ENCODE peak calls at places on chromosomes 5 and 9, in five cellular contexts. Q, O, K, M and B are unnamed samples.

GRCh38 chr9:121160025-121160424 is 41.6 kb downstream of the RAB14 start:
- DNase-seq in O (no peak), K (no peak), Q (no peak), M (no peak), B (no peak)

GRCh38 chr5:90438100-90438499 is 28.5 kb upstream of the CETN3 start:
- DNase-seq in Q (no peak), K (no peak), O (no peak), M (no peak), B (no peak)

GRCh38 chr9:130368631-130369103 is 76.1 kb upstream of the ASS1 start:
- DNase-seq in Q (no peak), M (no peak), O (no peak), K (no peak), B (peak; percentile 48)

GRCh38 chr9:109599131-109599530 is 101.0 kb upstream of the PTPN3 start:
- DNase-seq in M (no peak), O (no peak), Q (no peak), K (no peak), B (no peak)

GRCh38 chr9:82404484-82405280 is 416.1 kb downstream of the SPATA31D1 start:
- DNase-seq in K (no peak), Q (no peak), M (peak; percentile 64), O (no peak), B (no peak)

GRCh38 chr5:14766591-14766990 is 102.1 kb downstream of the OTULIN start:
- DNase-seq in M (no peak), K (no peak), O (no peak), Q (no peak), B (no peak)

GRCh38 chr9:129796029-129796910 is 6.7 kb upstream of the TOR1B start:
- DNase-seq in Q (no peak), K (no peak), M (no peak), O (no peak), B (no peak)

GRCh38 chr5:54455413-54456157 is at the start of gene HSPB3:
- DNase-seq in K (no peak), M (peak; percentile 45), Q (no peak), O (peak; percentile 78), B (no peak)

GRCh38 chr9:120628207-120628924 is 48.4 kb upstream of the CDK5RAP2 start:
- DNase-seq in M (no peak), Q (no peak), O (no peak), K (no peak), B (no peak)

GRCh38 chr5:124474821-124475220 is 271.6 kb downstream of the ZNF608 start:
- DNase-seq in M (peak; percentile 3), O (no peak), Q (no peak), K (no peak), B (no peak)

GRCh38 chr5:10502578-10502977 is 60.9 kb downstream of the ROPN1L start:
- DNase-seq in Q (no peak), M (no peak), O (no peak), K (no peak), B (no peak)

GRCh38 chr5:464843-465590 is 22.0 kb downstream of the EXOC3 start:
- DNase-seq in Q (no peak), K (no peak), M (no peak), O (no peak), B (no peak)

GRCh38 chr5:124596595-124597388 is 149.6 kb downstream of the ZNF608 start:
- DNase-seq in K (no peak), O (no peak), Q (no peak), M (peak; percentile 92), B (no peak)

GRCh38 chr5:102767864-102768263 is 12.8 kb downstream of the PAM start:
- DNase-seq in O (no peak), K (no peak), Q (no peak), M (no peak), B (no peak)

GRCh38 chr5:120464627-120465280 is 654 bp downstream of the PRR16 start:
- DNase-seq in M (peak; percentile 64), K (peak; percentile 25), Q (peak; percentile 55), O (peak; percentile 26), B (peak; percentile 28)

GRCh38 chr9:69554945-69555344 is 117.2 kb downstream of the APBA1 start:
- DNase-seq in M (peak; percentile 93), K (no peak), O (no peak), Q (no peak), B (peak; percentile 25)

GRCh38 chr5:154095819-154096380 is 57.1 kb downstream of the MFAP3 start:
- DNase-seq in M (no peak), K (no peak), O (no peak), Q (no peak), B (no peak)

GRCh38 chr5:56494300-56494704 is 261.2 kb upstream of the ANKRD55 start:
- DNase-seq in K (no peak), Q (no peak), M (peak; percentile 65), O (no peak), B (no peak)

GRCh38 chr9:76964612-76965011 is 54.8 kb upstream of the FOXB2 start:
- DNase-seq in M (no peak), O (no peak), Q (no peak), K (no peak), B (no peak)

GRCh38 chr9:15155323-15155722 is 151.7 kb downstream of the TTC39B start:
- DNase-seq in Q (no peak), K (no peak), M (no peak), O (no peak), B (no peak)

GRCh38 chr9:83342731-83343130 is 195.5 kb downstream of the FRMD3 start:
- DNase-seq in O (no peak), K (no peak), Q (no peak), M (no peak), B (no peak)

GRCh38 chr5:93359296-93359957 is 221.6 kb downstream of the NR2F1-AS1 start:
- DNase-seq in M (peak; percentile 91), K (no peak), O (no peak), Q (peak; percentile 57), B (no peak)

GRCh38 chr5:43627028-43627427 is 24.0 kb downstream of the NNT start:
- DNase-seq in K (no peak), Q (no peak), M (peak; percentile 64), O (peak; percentile 62), B (peak; percentile 60)
- TF ChIP-seq POLR2A in K (no peak), Q (no peak), M (no peak), O (no peak), B (no peak)

DNA sequence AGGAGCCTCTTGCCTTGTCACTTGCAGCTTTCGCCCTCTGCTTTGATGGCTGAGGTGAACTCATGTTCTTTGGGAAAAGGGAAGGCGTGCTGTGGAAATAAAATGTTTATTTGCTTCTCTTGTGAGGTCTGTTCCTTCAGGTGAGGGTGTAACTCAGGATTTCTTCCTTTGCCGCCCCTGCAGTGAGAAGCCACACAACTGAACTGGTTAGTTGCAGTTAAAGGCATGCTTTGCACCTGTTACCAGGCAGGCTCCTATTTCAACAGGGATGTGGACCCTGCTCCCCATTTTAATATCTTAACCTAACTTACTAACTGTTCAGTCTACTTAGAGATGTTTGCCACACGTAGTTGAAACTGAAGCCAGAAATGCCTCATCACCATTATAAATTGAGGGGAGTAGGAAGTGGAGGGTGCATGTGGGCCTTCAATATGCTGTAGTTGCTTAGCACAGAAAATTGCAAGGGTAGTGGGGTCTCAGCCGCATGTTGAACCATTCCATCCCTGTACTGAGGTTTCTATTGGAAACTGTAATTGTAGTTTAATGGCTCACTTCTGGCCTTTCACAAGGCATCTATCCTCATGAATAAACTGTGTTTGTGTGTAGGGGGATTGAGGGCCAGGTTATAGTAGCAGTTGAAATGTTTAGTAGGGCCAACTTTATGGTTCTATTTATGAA is 7.9 kb downstream of the RACK1 start:
- DNase-seq in Q (no peak), K (no peak), O (no peak), M (no peak), B (no peak)
- TF ChIP-seq POLR2A in Q (no peak), K (no peak), O (no peak), M (peak; percentile 52), B (peak; percentile 39)

GRCh38 chr5:73488806-73489205 is 9.4 kb upstream of the BTF3 start:
- DNase-seq in M (no peak), Q (no peak), K (no peak), O (no peak), B (peak; percentile 85)

GRCh38 chr5:73486119-73486899 is 11.9 kb upstream of the BTF3 start:
- DNase-seq in Q (no peak), O (no peak), M (no peak), K (no peak), B (no peak)

GRCh38 chr5:73490088-73490487 is 8.2 kb upstream of the BTF3 start:
- DNase-seq in Q (no peak), K (no peak), M (no peak), O (no peak), B (no peak)

GRCh38 chr5:73485715-73486114 is 12.5 kb upstream of the BTF3 start:
- DNase-seq in K (no peak), O (no peak), Q (no peak), M (peak; percentile 76), B (no peak)

DNA sequence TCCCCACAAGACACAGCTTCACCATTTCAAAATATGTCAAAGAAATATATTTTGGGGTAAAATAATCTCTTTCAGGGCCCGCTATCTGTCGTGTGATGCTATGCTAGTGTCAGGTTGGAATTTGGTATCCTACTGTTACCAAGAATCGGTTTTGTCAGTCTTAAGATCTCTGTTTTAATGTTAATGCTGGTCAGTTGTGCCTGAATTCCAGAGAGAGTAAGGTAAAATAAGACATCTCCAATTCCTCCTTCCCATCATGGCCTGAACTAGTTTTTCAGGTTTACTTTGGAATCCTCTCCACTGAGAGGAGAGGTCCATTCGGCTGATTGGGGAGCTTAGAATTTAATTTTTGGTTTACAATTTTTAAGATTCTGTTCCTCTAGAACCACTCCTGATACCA is 10.4 kb upstream of the BTF3 start:
- DNase-seq in M (no peak), Q (no peak), K (no peak), O (no peak), B (no peak)
- TF ChIP-seq POLR2A in M (no peak), Q (no peak), K (no peak), O (no peak), B (no peak)

DNA sequence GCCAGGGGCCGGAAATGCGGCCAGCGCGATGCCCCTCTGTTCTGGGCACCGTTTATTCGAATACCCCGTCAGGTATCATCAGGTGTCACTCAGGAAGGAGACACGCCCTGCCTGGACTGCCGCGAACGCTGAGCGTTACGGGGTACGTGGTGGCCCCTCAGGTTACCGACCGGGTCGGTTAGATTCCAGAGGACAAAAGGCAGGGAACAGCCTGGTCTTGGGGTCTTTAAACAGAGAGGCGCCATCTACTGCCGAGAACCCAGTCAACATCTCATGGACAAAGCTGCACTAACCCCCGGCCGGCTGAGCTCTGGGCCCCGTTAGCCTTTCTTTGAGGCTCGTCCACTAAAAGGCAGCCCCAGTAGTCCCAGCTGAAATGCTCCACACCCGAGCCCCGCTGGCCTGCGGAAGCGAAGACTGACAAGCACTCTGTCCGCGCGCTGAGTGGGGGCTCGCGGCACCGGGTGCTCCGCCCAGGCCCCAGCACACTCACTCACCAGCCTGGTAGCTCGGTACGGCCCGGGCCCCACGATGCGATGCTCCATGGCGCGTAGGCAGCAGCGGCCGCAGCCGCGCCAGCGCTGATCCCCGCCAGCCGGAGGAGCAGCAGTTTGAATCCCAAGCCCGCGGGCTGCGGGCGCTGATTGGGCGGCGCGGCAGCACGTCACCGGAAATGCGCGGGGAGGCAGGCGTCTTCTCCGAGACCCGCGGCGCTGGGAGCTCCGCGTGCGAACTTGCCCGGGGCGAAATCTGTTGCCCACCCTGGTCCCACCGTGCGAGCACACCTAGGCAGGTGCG is at the start of gene DEPDC1B:
- DNase-seq in Q (peak; percentile 90), M (peak; percentile 88), O (peak; percentile 49), K (peak; percentile 86), B (peak; percentile 95)
- TF ChIP-seq POLR2A in Q (peak; percentile 50), M (peak; percentile 68), O (peak; percentile 7), K (no peak), B (peak; percentile 95)

GRCh38 chr9:114327749-114328148 is 1.9 kb upstream of the ORM2 start:
- DNase-seq in M (no peak), O (no peak), Q (no peak), K (no peak), B (no peak)
- TF ChIP-seq POLR2A in M (no peak), O (no peak), Q (no peak), K (no peak), B (no peak)